ENCODE peak calls at places on chromosome 6, in nine cellular contexts. E, I, U, L, B, N, M, P and R are unnamed samples.

GRCh38 chr6:19841181-19841580 is 4.0 kb downstream of the ID4 start:
- DNase-seq in N (no peak), B (no peak), P (no peak), I (peak), L (no peak), E (peak), M (no peak), U (no peak), R (no peak)

GRCh38 chr6:84258268-84258667 is 30.8 kb upstream of the CEP162 start:
- DNase-seq in I (peak), E (no peak), N (no peak), B (no peak), M (no peak), U (no peak), L (no peak), P (no peak), R (peak)

GRCh38 chr6:133906050-133906449 is 17.1 kb downstream of the TCF21 start:
- DNase-seq in B (no peak), P (no peak), I (no peak), M (no peak), L (no peak), U (no peak), N (no peak), E (no peak), R (no peak)

GRCh38 chr6:151387581-151387980 is 3.8 kb downstream of the ZBTB2 start:
- DNase-seq in E (no peak), P (no peak), L (no peak), B (no peak), N (no peak), U (no peak), M (no peak), I (peak), R (no peak)

GRCh38 chr6:160735523-160735922 is 33.5 kb downstream of the PLG start:
- DNase-seq in B (no peak), U (no peak), M (no peak), L (no peak), I (peak), E (no peak), N (no peak), P (no peak), R (no peak)

GRCh38 chr6:38503940-38504682 is 135.6 kb downstream of the BTBD9 start:
- DNase-seq in E (no peak), B (no peak), I (no peak), N (no peak), L (no peak), M (no peak), P (no peak), U (no peak), R (no peak)

GRCh38 chr6:160028487-160029275 is 59.8 kb downstream of the IGF2R start:
- DNase-seq in I (no peak), U (no peak), L (no peak), N (no peak), E (peak), P (peak), B (no peak), M (no peak), R (no peak)

GRCh38 chr6:107991939-107992560 is 34.0 kb upstream of the SEC63 start:
- DNase-seq in E (no peak), L (no peak), B (no peak), I (no peak), U (no peak), P (no peak), N (no peak), M (no peak), R (no peak)

GRCh38 chr6:149323925-149324324 is 6.4 kb downstream of the TAB2 start:
- DNase-seq in M (peak), N (no peak), P (no peak), E (no peak), U (no peak), L (peak), I (no peak), B (no peak), R (no peak)

GRCh38 chr6:108876929-108877775 is 28.9 kb downstream of the ARMC2 start:
- DNase-seq in M (no peak), L (no peak), I (peak), B (no peak), N (no peak), U (no peak), E (no peak), P (no peak), R (no peak)

GRCh38 chr6:57085441-57085840 is 4.5 kb upstream of the ZNF451 start:
- DNase-seq in B (no peak), N (no peak), E (no peak), I (peak), U (no peak), M (no peak), L (no peak), P (no peak), R (no peak)

GRCh38 chr6:169738204-169738971 is 13.0 kb downstream of the DYNLT2 start:
- DNase-seq in M (peak), P (no peak), B (no peak), U (no peak), I (peak), N (no peak), E (no peak), L (no peak), R (no peak)

GRCh38 chr6:166997768-166998255 is 1.4 kb upstream of the CEP43 start:
- DNase-seq in M (peak), E (peak), L (peak), P (peak), U (peak), B (peak), N (peak), I (peak), R (peak)

GRCh38 chr6:7401103-7401502 is 11.5 kb downstream of the RIOK1 start:
- DNase-seq in U (no peak), E (no peak), L (no peak), P (no peak), N (peak), B (no peak), M (no peak), I (peak), R (no peak)

GRCh38 chr6:35500782-35501181 is 3.9 kb upstream of the TEAD3 start:
- DNase-seq in P (no peak), E (no peak), L (no peak), U (peak), I (peak), B (no peak), M (no peak), N (peak), R (no peak)

GRCh38 chr6:97059473-97059872 is 134.9 kb downstream of the KLHL32 start:
- DNase-seq in P (peak), I (peak), U (peak), B (peak), E (peak), N (peak), M (peak), L (peak), R (peak)

GRCh38 chr6:134678436-134678889 is 271.4 kb downstream of the ALDH8A1 start:
- DNase-seq in M (no peak), N (no peak), P (no peak), B (no peak), E (no peak), U (peak), L (no peak), I (no peak), R (no peak)

GRCh38 chr6:106609699-106610098 is 19.6 kb downstream of the RTN4IP1 start:
- DNase-seq in M (peak), P (no peak), B (peak), L (peak), N (peak), E (peak), U (peak), I (peak), R (peak)

GRCh38 chr6:156638581-156638980 is 138.6 kb upstream of the ARID1B start:
- DNase-seq in U (no peak), L (no peak), E (no peak), P (no peak), I (no peak), N (no peak), M (no peak), B (no peak), R (no peak)

GRCh38 chr6:24845578-24845977 is 46.9 kb upstream of the ARMH2 start:
- DNase-seq in B (no peak), N (no peak), U (no peak), L (no peak), I (no peak), M (no peak), E (no peak), P (no peak), R (no peak)

GRCh38 chr6:12010635-12011275 is 1.4 kb upstream of the HIVEP1 start:
- DNase-seq in I (peak), L (peak), P (peak), B (no peak), N (no peak), E (peak), M (peak), U (peak), R (peak)

GRCh38 chr6:112357801-112358200 is 10.7 kb downstream of the RFPL4B start:
- DNase-seq in U (no peak), E (no peak), B (no peak), P (no peak), L (no peak), I (peak), M (no peak), N (peak), R (no peak)

GRCh38 chr6:111061493-111061892 is 25.8 kb upstream of the SLC16A10 start:
- DNase-seq in P (no peak), I (peak), E (no peak), M (no peak), N (no peak), L (no peak), U (no peak), B (no peak), R (no peak)

GRCh38 chr6:102195311-102195710 is 801.8 kb downstream of the GRIK2 start:
- DNase-seq in N (no peak), M (no peak), I (no peak), L (no peak), P (no peak), E (no peak), U (no peak), B (no peak), R (no peak)

GRCh38 chr6:33592595-33593413 is 12.7 kb upstream of the BAK1 start:
- DNase-seq in U (peak), P (no peak), M (peak), N (no peak), B (no peak), I (no peak), E (peak), L (peak), R (no peak)
- TF ChIP-seq EZH2phosphoT487 in U (no peak), P (no peak), M (no peak), N (no peak), B (no peak), I (no peak), E (no peak), L (no peak), R (no peak)

DNA sequence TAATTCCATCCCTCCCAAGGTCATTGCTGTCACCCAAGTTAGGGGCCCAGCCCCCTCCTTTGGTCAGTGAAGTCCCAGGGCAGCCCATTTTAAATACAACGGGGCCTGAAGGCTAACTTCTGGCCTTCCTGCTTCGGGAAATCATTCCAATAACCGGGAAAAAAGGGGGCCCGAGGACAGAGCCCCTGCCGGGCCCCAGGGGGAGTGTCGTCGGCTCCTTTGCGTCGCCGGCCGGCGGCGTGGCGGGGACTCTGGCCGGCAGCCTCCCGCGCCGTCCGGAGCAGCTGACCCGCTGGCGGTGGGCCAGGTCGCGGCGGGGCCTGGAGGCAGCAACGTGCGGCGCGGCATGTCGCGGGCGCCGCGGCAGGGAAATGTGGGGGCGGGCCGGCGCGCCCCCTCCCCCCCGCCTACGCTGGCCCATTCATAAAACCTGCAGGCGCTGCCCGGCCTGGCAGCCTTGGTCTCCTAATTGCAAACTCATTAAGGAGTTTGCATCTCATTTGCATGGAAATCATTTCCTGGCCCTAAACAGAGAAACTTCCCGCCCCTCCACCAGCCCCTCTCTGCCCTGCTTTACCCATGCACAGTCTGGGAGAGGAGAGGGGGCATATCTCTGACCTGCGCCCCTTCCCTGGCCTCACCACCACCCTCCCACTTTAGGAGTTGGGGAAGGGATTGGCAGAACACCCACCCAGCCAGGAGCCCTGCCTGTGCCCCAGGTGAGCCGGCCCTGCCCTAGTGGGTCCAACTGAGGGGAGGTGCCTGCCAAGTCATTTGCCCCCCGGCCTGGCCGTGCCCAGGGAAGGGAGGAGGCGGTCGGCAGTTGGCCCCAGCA is 50.7 kb downstream of the MRPL14 start:
- DNase-seq in I (peak), E (peak), L (peak), B (no peak), N (no peak), U (peak), P (no peak), M (peak), R (peak)
- TF ChIP-seq EZH2phosphoT487 in I (no peak), E (no peak), L (no peak), B (no peak), N (no peak), U (no peak), P (no peak), M (no peak), R (no peak)

GRCh38 chr6:43170452-43171283 is at the start of gene SRF:
- DNase-seq in I (peak), E (peak), N (peak), M (peak), B (peak), L (peak), P (peak), U (peak), R (peak)

GRCh38 chr6:43174263-43175112 is 3.4 kb downstream of the SRF start:
- DNase-seq in L (peak), N (peak), P (peak), I (peak), U (peak), M (peak), B (peak), E (peak), R (peak)

GRCh38 chr6:43172127-43173007 is 1.3 kb downstream of the SRF start:
- DNase-seq in M (peak), B (no peak), I (peak), N (peak), U (peak), P (peak), E (peak), L (peak), R (peak)

GRCh38 chr6:43173496-43174262 is 2.6 kb downstream of the SRF start:
- DNase-seq in E (peak), P (no peak), M (no peak), N (no peak), B (no peak), U (no peak), I (no peak), L (peak), R (no peak)

DNA sequence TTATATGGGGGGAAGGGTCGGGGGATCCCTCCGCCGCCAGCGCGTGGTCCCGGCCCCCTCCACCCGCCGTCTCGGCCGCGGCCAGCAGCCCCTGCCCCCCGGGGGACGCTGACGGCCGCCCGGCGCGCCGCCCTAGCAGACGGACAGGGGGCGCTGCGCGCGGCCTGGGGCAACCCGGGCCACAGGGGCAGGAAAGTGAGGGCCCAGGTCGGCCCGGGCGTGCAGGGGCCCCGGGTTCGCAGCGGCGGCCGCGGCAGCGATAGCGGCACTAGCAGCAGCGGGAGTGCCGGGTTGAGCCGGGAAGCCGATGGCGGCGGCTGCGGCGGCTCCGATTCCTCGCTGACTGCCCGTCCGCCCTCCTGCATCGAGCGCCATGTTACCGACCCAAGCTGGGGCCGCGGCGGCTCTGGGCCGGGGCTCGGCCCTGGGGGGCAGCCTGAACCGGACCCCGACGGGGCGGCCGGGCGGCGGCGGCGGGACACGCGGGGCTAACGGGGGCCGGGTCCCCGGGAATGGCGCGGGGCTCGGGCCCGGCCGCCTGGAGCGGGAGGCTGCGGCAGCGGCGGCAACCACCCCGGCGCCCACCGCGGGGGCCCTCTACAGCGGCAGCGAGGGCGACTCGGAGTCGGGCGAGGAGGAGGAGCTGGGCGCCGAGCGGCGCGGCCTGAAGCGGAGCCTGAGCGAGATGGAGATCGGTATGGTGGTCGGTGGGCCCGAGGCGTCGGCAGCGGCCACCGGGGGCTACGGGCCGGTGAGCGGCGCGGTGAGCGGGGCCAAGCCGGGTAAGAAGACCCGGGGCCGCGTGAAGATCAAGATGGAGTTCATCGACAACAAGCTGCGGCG is 436 bp downstream of the SRF start:
- DNase-seq in I (peak), P (no peak), U (peak), M (no peak), E (peak), B (no peak), N (no peak), L (peak), R (peak)
- TF ChIP-seq EZH2phosphoT487 in I (no peak), P (no peak), U (no peak), M (no peak), E (no peak), B (no peak), N (no peak), L (no peak), R (no peak)

GRCh38 chr6:147700436-147701209 is 192.1 kb downstream of the SAMD5 start:
- DNase-seq in B (no peak), P (no peak), I (no peak), L (no peak), N (no peak), M (no peak), E (no peak), U (no peak), R (no peak)

GRCh38 chr6:147695819-147696218 is 187.3 kb downstream of the SAMD5 start:
- DNase-seq in P (no peak), B (no peak), M (no peak), L (no peak), N (no peak), E (no peak), I (no peak), U (no peak), R (no peak)

DNA sequence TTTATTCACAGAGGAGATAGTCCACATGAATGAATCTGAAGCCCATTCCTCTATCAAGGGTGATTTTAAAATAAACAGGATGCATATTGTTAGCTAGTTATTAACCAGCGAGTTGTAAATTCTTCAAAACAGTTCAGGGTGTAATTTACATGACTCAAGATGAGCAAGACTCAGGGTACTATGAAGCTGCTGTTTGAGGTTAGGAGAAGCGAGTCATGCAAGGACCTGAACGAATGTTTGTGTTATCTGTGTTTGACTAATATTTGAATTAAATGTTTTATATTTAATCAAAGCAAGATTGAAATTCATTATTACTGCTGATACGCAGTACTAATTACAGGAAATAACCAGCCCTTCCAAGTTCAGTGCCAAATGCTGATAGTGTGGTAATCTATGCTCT is 191.1 kb downstream of the SAMD5 start:
- DNase-seq in L (no peak), B (peak), E (no peak), M (no peak), U (no peak), I (peak), P (no peak), N (peak), R (no peak)
- TF ChIP-seq EZH2phosphoT487 in L (no peak), B (no peak), E (no peak), M (no peak), U (no peak), I (no peak), P (no peak), N (no peak), R (no peak)

DNA sequence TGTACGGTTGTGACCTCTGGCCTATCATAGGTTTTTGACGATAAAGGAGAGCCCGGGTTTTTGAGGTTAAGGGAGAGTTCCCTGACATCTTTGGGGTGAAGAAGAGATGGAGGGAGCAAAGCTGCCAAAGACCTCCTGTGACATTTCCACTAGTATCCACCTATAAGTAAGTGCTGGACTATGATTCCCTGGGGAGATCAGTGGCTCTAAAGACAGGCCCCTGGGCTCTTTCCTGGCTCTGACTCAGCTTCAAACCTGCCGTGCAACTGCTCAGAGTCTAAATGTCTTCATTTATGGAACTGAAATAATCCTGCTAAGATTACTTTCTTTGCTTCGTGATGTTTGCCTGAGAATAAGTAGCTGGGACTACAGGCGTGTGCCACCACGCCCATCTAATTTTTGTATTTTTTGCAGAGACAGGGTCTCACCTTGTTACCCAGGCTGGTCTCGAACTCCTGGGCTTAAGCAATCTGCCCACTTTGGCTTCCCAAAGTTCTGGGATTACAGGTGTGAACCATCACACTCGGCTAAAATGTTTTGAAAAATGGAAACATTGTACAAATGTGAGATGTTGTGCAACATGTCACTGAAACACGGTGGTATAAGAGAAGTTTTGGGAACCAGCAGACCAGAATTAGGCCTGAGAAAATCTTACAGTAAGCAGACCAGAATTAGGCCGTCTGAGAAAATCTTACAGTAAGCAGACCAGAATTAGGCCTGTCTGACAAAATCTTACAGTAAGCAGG is 1.2 kb upstream of the PAQR8 start:
- DNase-seq in N (peak), L (no peak), U (peak), B (no peak), P (no peak), I (no peak), E (no peak), M (no peak), R (peak)
- TF ChIP-seq EZH2phosphoT487 in N (no peak), L (no peak), U (no peak), B (no peak), P (no peak), I (no peak), E (no peak), M (no peak), R (no peak)

GRCh38 chr6:152552616-152553209 is 84.4 kb downstream of the SYNE1 start:
- DNase-seq in E (peak), U (peak), I (peak), M (peak), B (peak), P (peak), N (peak), L (peak), R (peak)
- TF ChIP-seq EZH2phosphoT487 in E (no peak), U (no peak), I (no peak), M (no peak), B (no peak), P (no peak), N (no peak), L (no peak), R (no peak)